ENCODE peak calls at places on chromosomes 4 and X, in six cellular contexts. One of them, this sample, is unnamed.

GRCh38 chrX:155263854-155264628 is at the start of gene RAB39B:
- DNase-seq in transverse colon: peak
- DNase-seq in HCT116: no peak
- DNase-seq in esophagus squamous epithelium: no peak
- DNase-seq in lower leg skin: peak
- DNase-seq in IMR-90: peak
- DNase-seq in this sample: peak

GRCh38 chr4:95317124-95317820 is 231.5 kb downstream of the UNC5C start:
- DNase-seq in transverse colon: no peak
- DNase-seq in HCT116: no peak
- DNase-seq in esophagus squamous epithelium: no peak
- DNase-seq in lower leg skin: no peak
- DNase-seq in IMR-90: no peak
- DNase-seq in this sample: no peak

GRCh38 chr4:184345573-184345922 is 127.9 kb upstream of the ENPP6 start:
- DNase-seq in transverse colon: no peak
- DNase-seq in HCT116: no peak
- DNase-seq in esophagus squamous epithelium: no peak
- DNase-seq in lower leg skin: peak
- DNase-seq in IMR-90: peak
- DNase-seq in this sample: no peak

GRCh38 chrX:53379747-53380146 is 42.7 kb downstream of the SMC1A start:
- DNase-seq in transverse colon: no peak
- DNase-seq in HCT116: no peak
- DNase-seq in esophagus squamous epithelium: no peak
- DNase-seq in lower leg skin: no peak
- DNase-seq in IMR-90: no peak
- DNase-seq in this sample: no peak

GRCh38 chrX:150870487-150871340 is 27.8 kb downstream of the CD99L2 start:
- DNase-seq in transverse colon: no peak
- DNase-seq in HCT116: no peak
- DNase-seq in esophagus squamous epithelium: no peak
- DNase-seq in lower leg skin: no peak
- DNase-seq in IMR-90: peak
- DNase-seq in this sample: no peak

GRCh38 chr4:140789752-140790151 is 33.6 kb upstream of the TBC1D9 start:
- DNase-seq in transverse colon: no peak
- DNase-seq in HCT116: no peak
- DNase-seq in esophagus squamous epithelium: no peak
- DNase-seq in lower leg skin: no peak
- DNase-seq in IMR-90: peak
- DNase-seq in this sample: no peak

GRCh38 chr4:25177147-25177546 is 16.9 kb upstream of the SEPSECS start:
- DNase-seq in transverse colon: no peak
- DNase-seq in HCT116: no peak
- DNase-seq in esophagus squamous epithelium: no peak
- DNase-seq in lower leg skin: no peak
- DNase-seq in IMR-90: no peak
- DNase-seq in this sample: no peak

GRCh38 chr4:15003891-15004700 is 1.8 kb downstream of the CPEB2 start:
- DNase-seq in transverse colon: peak
- DNase-seq in HCT116: no peak
- DNase-seq in esophagus squamous epithelium: no peak
- DNase-seq in lower leg skin: peak
- DNase-seq in IMR-90: no peak
- DNase-seq in this sample: peak

GRCh38 chr4:79528241-79528706 is 120.2 kb upstream of the GK2 start:
- DNase-seq in transverse colon: no peak
- DNase-seq in HCT116: no peak
- DNase-seq in esophagus squamous epithelium: no peak
- DNase-seq in lower leg skin: no peak
- DNase-seq in IMR-90: no peak
- DNase-seq in this sample: no peak

GRCh38 chrX:15947648-15948317 is 93.2 kb upstream of the AP1S2 start:
- DNase-seq in transverse colon: no peak
- DNase-seq in HCT116: no peak
- DNase-seq in esophagus squamous epithelium: no peak
- DNase-seq in lower leg skin: no peak
- DNase-seq in IMR-90: peak
- DNase-seq in this sample: no peak

GRCh38 chr4:117664706-117665444 is 369.4 kb upstream of the NDST3 start:
- DNase-seq in transverse colon: no peak
- DNase-seq in HCT116: no peak
- DNase-seq in esophagus squamous epithelium: no peak
- DNase-seq in lower leg skin: no peak
- DNase-seq in IMR-90: no peak
- DNase-seq in this sample: no peak

GRCh38 chr4:54784188-54784671 is 126.5 kb downstream of the KIT start:
- DNase-seq in transverse colon: peak
- DNase-seq in HCT116: no peak
- DNase-seq in esophagus squamous epithelium: peak
- DNase-seq in lower leg skin: peak
- DNase-seq in IMR-90: peak
- DNase-seq in this sample: peak

GRCh38 chr4:90357117-90357710 is 230.0 kb downstream of the CCSER1 start:
- DNase-seq in transverse colon: no peak
- DNase-seq in HCT116: peak
- DNase-seq in esophagus squamous epithelium: no peak
- DNase-seq in lower leg skin: no peak
- DNase-seq in IMR-90: peak
- DNase-seq in this sample: no peak

GRCh38 chrX:28997716-28998115 is 410.5 kb downstream of the IL1RAPL1 start:
- DNase-seq in transverse colon: no peak
- DNase-seq in HCT116: no peak
- DNase-seq in esophagus squamous epithelium: no peak
- DNase-seq in lower leg skin: no peak
- DNase-seq in IMR-90: peak
- DNase-seq in this sample: no peak

GRCh38 chrX:82219129-82219528 is 1017.2 kb downstream of the SH3BGRL start:
- DNase-seq in transverse colon: no peak
- DNase-seq in HCT116: no peak
- DNase-seq in esophagus squamous epithelium: no peak
- DNase-seq in lower leg skin: no peak
- DNase-seq in IMR-90: no peak
- DNase-seq in this sample: no peak

GRCh38 chr4:68011684-68012083 is 48.4 kb upstream of the TMPRSS11A start:
- DNase-seq in transverse colon: no peak
- DNase-seq in HCT116: no peak
- DNase-seq in esophagus squamous epithelium: no peak
- DNase-seq in lower leg skin: no peak
- DNase-seq in IMR-90: no peak
- DNase-seq in this sample: no peak

GRCh38 chr4:148814030-148814429 is 371.8 kb upstream of the NR3C2 start:
- DNase-seq in transverse colon: no peak
- DNase-seq in HCT116: no peak
- DNase-seq in esophagus squamous epithelium: no peak
- DNase-seq in lower leg skin: peak
- DNase-seq in IMR-90: no peak
- DNase-seq in this sample: no peak

GRCh38 chr4:153616005-153616555 is 68.0 kb upstream of the TLR2 start:
- DNase-seq in transverse colon: no peak
- DNase-seq in HCT116: no peak
- DNase-seq in esophagus squamous epithelium: no peak
- DNase-seq in lower leg skin: no peak
- DNase-seq in IMR-90: no peak
- DNase-seq in this sample: no peak

GRCh38 chrX:10401239-10401638 is 219.1 kb downstream of the MID1 start:
- DNase-seq in transverse colon: no peak
- DNase-seq in HCT116: no peak
- DNase-seq in esophagus squamous epithelium: no peak
- DNase-seq in lower leg skin: no peak
- DNase-seq in IMR-90: peak
- DNase-seq in this sample: no peak

GRCh38 chr4:90718926-90719325 is 591.7 kb downstream of the CCSER1 start:
- DNase-seq in transverse colon: no peak
- DNase-seq in HCT116: no peak
- DNase-seq in esophagus squamous epithelium: no peak
- DNase-seq in lower leg skin: no peak
- DNase-seq in IMR-90: no peak
- DNase-seq in this sample: no peak

GRCh38 chr4:69058410-69059059 is 37.7 kb upstream of the UGT2B7 start:
- DNase-seq in transverse colon: no peak
- DNase-seq in HCT116: no peak
- DNase-seq in esophagus squamous epithelium: no peak
- DNase-seq in lower leg skin: no peak
- DNase-seq in IMR-90: no peak
- DNase-seq in this sample: no peak

GRCh38 chr4:85672116-85672515 is 197.2 kb downstream of the ARHGAP24 start:
- DNase-seq in transverse colon: no peak
- DNase-seq in HCT116: no peak
- DNase-seq in esophagus squamous epithelium: no peak
- DNase-seq in lower leg skin: no peak
- DNase-seq in IMR-90: no peak
- DNase-seq in this sample: no peak

GRCh38 chr4:14054391-14054790 is 426.9 kb upstream of the BOD1L1 start:
- DNase-seq in transverse colon: no peak
- DNase-seq in HCT116: no peak
- DNase-seq in esophagus squamous epithelium: no peak
- DNase-seq in lower leg skin: no peak
- DNase-seq in IMR-90: no peak
- DNase-seq in this sample: no peak

GRCh38 chr4:168475745-168476144 is 4.5 kb downstream of the DDX60L start:
- DNase-seq in transverse colon: no peak
- DNase-seq in HCT116: no peak
- DNase-seq in esophagus squamous epithelium: no peak
- DNase-seq in lower leg skin: no peak
- DNase-seq in IMR-90: no peak
- DNase-seq in this sample: no peak

GRCh38 chr4:98995183-98996055 is at the start of gene METAP1:
- DNase-seq in transverse colon: peak
- DNase-seq in HCT116: peak
- DNase-seq in esophagus squamous epithelium: peak
- DNase-seq in lower leg skin: peak
- DNase-seq in IMR-90: peak
- DNase-seq in this sample: peak
- TF ChIP-seq POLR2A in transverse colon: peak
- TF ChIP-seq POLR2A in HCT116: peak
- TF ChIP-seq POLR2A in esophagus squamous epithelium: no peak
- TF ChIP-seq POLR2A in lower leg skin: no peak
- TF ChIP-seq POLR2A in IMR-90: peak
- TF ChIP-seq POLR2A in this sample: peak

GRCh38 chr4:8066336-8066931 is 92.2 kb downstream of the ABLIM2 start:
- DNase-seq in transverse colon: no peak
- DNase-seq in HCT116: no peak
- DNase-seq in esophagus squamous epithelium: no peak
- DNase-seq in lower leg skin: no peak
- DNase-seq in IMR-90: no peak
- DNase-seq in this sample: no peak

GRCh38 chr4:8069102-8069752 is 89.4 kb downstream of the ABLIM2 start:
- DNase-seq in transverse colon: no peak
- DNase-seq in HCT116: no peak
- DNase-seq in esophagus squamous epithelium: no peak
- DNase-seq in lower leg skin: no peak
- DNase-seq in IMR-90: no peak
- DNase-seq in this sample: no peak

GRCh38 chr4:8067274-8067936 is 91.2 kb downstream of the ABLIM2 start:
- DNase-seq in transverse colon: no peak
- DNase-seq in HCT116: no peak
- DNase-seq in esophagus squamous epithelium: no peak
- DNase-seq in lower leg skin: no peak
- DNase-seq in IMR-90: no peak
- DNase-seq in this sample: no peak

GRCh38 chr4:8070751-8071718 is 87.6 kb downstream of the ABLIM2 start:
- DNase-seq in transverse colon: no peak
- DNase-seq in HCT116: no peak
- DNase-seq in esophagus squamous epithelium: no peak
- DNase-seq in lower leg skin: no peak
- DNase-seq in IMR-90: no peak
- DNase-seq in this sample: no peak

DNA sequence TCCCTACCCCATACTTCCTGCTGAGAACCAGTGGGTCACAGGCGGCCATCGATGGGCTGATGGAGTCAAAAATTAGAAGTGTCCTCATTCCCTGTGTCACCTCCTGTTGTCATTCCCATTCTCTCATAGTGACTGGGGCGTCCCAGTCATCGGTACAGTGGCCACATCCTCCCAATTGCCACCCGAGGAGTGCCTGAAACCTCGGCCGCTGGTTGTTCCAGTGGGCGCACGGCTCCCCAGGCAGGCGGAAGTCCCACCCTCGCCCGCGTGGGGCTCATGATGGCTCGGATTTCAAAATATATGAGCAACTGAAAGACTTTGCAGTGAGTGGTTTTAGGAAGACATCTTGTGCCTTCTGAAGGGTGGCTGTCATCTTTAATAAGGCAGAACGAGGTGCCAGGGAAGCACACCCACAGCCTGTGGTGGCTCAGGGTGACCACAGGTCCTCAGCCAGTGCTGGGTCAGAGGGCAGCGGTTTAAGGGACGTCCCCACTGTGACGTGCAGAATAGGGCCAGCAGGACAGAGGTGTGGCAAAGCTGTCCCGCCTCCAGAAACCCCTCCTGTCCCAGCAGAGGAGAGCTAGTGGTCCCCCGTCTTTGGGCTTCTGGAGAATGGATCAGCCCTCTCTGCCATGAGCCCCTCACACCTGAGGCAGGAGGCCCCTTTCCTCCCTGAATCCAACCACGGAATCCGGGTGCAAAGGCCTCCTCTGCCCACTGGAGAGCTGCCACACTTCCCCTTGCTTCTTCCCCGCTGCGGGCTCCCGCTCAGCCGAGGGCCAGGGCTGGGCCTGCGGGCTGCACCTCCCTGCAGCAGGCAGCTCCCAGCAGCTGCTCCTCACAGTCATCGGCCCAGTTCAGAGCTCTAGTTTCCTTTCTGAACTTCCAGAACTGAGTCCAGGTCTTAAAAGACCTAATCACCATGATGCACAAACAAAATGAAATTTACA is 90.4 kb downstream of the ABLIM2 start:
- DNase-seq in transverse colon: no peak
- DNase-seq in HCT116: no peak
- DNase-seq in esophagus squamous epithelium: no peak
- DNase-seq in lower leg skin: no peak
- DNase-seq in IMR-90: no peak
- DNase-seq in this sample: no peak
- TF ChIP-seq POLR2A in transverse colon: no peak
- TF ChIP-seq POLR2A in HCT116: no peak
- TF ChIP-seq POLR2A in esophagus squamous epithelium: no peak
- TF ChIP-seq POLR2A in lower leg skin: no peak
- TF ChIP-seq POLR2A in IMR-90: no peak
- TF ChIP-seq POLR2A in this sample: no peak

GRCh38 chrX:119852410-119853353 is at the start of gene UPF3B:
- DNase-seq in transverse colon: peak
- DNase-seq in HCT116: peak
- DNase-seq in esophagus squamous epithelium: peak
- DNase-seq in lower leg skin: peak
- DNase-seq in IMR-90: peak
- DNase-seq in this sample: peak
- TF ChIP-seq POLR2A in transverse colon: peak
- TF ChIP-seq POLR2A in HCT116: no peak
- TF ChIP-seq POLR2A in esophagus squamous epithelium: no peak
- TF ChIP-seq POLR2A in lower leg skin: no peak
- TF ChIP-seq POLR2A in IMR-90: peak
- TF ChIP-seq POLR2A in this sample: peak

DNA sequence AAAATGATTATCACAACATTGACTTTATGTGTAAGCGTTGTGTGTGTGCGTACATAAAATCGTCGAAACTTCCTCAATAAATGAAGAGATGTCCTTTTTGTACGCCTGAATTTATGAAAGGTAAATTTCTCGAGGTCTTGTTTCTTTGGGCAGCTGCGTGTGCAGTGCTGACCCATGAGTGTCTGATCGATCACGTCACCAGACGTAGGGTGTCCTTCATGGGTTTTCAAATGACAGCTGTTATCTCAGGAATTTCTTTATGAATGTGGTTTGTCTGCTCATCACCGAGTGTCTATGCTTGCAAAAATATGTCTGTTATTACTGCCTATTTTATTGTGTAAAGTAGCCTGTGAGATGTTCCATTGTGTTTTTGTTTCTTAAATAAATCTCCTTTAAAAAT is 67.7 kb upstream of the GPR78 start:
- DNase-seq in transverse colon: no peak
- DNase-seq in HCT116: no peak
- DNase-seq in esophagus squamous epithelium: no peak
- DNase-seq in lower leg skin: no peak
- DNase-seq in IMR-90: no peak
- DNase-seq in this sample: no peak
- TF ChIP-seq POLR2A in transverse colon: no peak
- TF ChIP-seq POLR2A in HCT116: no peak
- TF ChIP-seq POLR2A in esophagus squamous epithelium: no peak
- TF ChIP-seq POLR2A in lower leg skin: no peak
- TF ChIP-seq POLR2A in IMR-90: no peak
- TF ChIP-seq POLR2A in this sample: no peak